ENCODE peak calls at places on chromosomes 5 and 9, in five cellular contexts. D is Caco-2, Q is OCI-LY7, T is right cardiac atrium, R is mammary epithelial cell. L is an unnamed sample.

GRCh38 chr5:36720688-36721087 is 114.3 kb downstream of the SLC1A3 start:
- DNase-seq in Q (peak; percentile 27), D (no peak), R (no peak), T (no peak), L (no peak)

GRCh38 chr9:83622433-83622813 is 520 bp upstream of the IDNK start:
- DNase-seq in T (no peak), Q (peak; percentile 43), D (no peak), R (no peak), L (no peak)

GRCh38 chr9:106358331-106358730 is 504.6 kb upstream of the ZNF462 start:
- DNase-seq in Q (no peak), T (no peak), R (no peak), D (no peak), L (no peak)

GRCh38 chr5:961711-962240 is 46.8 kb upstream of the NKD2 start:
- DNase-seq in D (no peak), Q (no peak), R (no peak), T (peak; percentile 32), L (no peak)

GRCh38 chr9:117687532-117687931 is 16.7 kb upstream of the TLR4 start:
- DNase-seq in Q (no peak), T (no peak), R (peak; percentile 27), D (no peak), L (no peak)

GRCh38 chr9:126705311-126705766 is 91.6 kb downstream of the LMX1B start:
- DNase-seq in Q (peak; percentile 79), T (peak; percentile 92), R (peak; percentile 60), D (peak; percentile 84), L (peak; percentile 77)

GRCh38 chr5:172872997-172873491 is 39.0 kb downstream of the ERGIC1 start:
- DNase-seq in R (no peak), T (peak; percentile 93), D (no peak), Q (no peak), L (no peak)

GRCh38 chr9:77543131-77543822 is 104.8 kb downstream of the GNA14 start:
- DNase-seq in T (no peak), Q (no peak), R (no peak), D (no peak), L (no peak)

GRCh38 chr9:114777841-114778240 is 28.0 kb downstream of the TNFSF15 start:
- DNase-seq in D (no peak), R (no peak), T (no peak), Q (no peak), L (no peak)

GRCh38 chr9:24464321-24464951 is 81.3 kb downstream of the IZUMO3 start:
- DNase-seq in Q (no peak), R (peak; percentile 52), T (no peak), D (no peak), L (peak; percentile 13)

GRCh38 chr9:119278138-119278537 is 91.1 kb downstream of the BRINP1 start:
- DNase-seq in T (no peak), D (no peak), Q (no peak), R (no peak), L (no peak)

GRCh38 chr9:27430754-27431540 is 93.1 kb upstream of the IFNK start:
- DNase-seq in T (no peak), D (no peak), Q (no peak), R (no peak), L (no peak)

GRCh38 chr5:168404366-168404765 is 81.9 kb upstream of the RARS1 start:
- DNase-seq in Q (no peak), T (no peak), D (no peak), R (peak; percentile 92), L (no peak)

GRCh38 chr5:68171101-68171558 is 44.4 kb upstream of the PIK3R1 start:
- DNase-seq in D (no peak), Q (no peak), R (no peak), T (peak; percentile 87), L (no peak)

GRCh38 chr9:137301086-137301947 is 754 bp downstream of the NRARP start:
- DNase-seq in D (peak; percentile 76), Q (no peak), R (peak; percentile 58), T (peak; percentile 75), L (no peak)
- H3K4me3 ChIP-seq in D (peak overlapping the region; percentile 99), Q (peak overlapping the region; percentile 57), R (peak overlapping the region; percentile 25), T (peak overlapping the region; percentile 76), L (peak overlapping the region; percentile 56)

GRCh38 chr9:136105398-136106135 is 10.5 kb upstream of the NACC2 start:
- DNase-seq in T (peak; percentile 87), R (no peak), Q (no peak), D (no peak), L (no peak)
- H3K4me1 ChIP-seq in T (peaks cover 5% of the 10 kb centered on the region), R (peaks cover 40% of the 10 kb centered on the region), Q (peaks cover 42% of the 10 kb centered on the region), D (peaks cover 26% of the 10 kb centered on the region), L (peaks cover 25% of the 10 kb centered on the region)

DNA sequence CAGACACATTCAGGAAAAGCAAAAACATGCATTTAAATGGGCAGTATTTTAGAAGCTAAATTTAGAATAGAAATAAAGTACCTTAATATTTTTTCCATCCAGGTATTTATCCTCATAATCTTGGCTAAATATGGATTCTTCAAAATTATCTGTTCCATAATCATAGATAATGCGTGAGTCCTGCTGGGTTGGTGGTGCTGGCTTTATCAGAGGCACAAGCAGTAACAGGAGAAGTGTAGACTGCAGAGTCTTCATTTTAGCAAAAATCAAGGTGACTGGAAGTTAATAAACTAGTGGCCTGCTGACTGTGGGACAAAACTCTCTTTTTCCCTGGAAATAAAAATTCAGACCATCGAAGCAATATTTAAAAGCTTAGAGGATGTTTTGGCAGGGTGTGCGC is 1.2 kb downstream of the OGN start:
- DNase-seq in T (no peak), Q (no peak), D (no peak), R (no peak), L (no peak)
- H3K4me3 ChIP-seq in T (peak overlapping the region; percentile 1), Q (no peak overlapping the region), D (no peak overlapping the region), R (no peak overlapping the region), L (no peak overlapping the region)

DNA sequence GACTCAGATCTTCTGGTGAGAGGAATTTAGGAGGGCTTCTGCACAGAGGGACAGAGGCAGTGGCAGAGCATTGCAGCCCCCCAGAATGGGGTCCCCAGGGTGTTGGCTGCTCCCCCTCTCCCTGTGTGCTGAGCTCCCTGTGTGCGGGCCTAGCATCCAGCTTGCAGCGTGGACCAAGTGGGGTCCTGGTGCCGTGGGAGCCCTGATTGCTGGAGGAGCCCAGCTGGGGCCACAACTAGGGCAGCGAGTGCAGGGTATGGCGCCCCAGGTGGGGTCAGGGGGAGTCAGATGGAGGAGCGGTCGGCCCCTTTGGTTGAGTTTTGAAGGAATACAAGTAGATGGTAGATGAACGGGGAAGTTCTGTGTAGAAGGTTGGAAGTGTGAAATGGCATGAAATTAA is 66.7 kb downstream of the TRIO start:
- DNase-seq in Q (no peak), R (no peak), D (no peak), T (no peak), L (no peak)
- H3K4me1 ChIP-seq in Q (peaks cover 80% of the 10 kb centered on the region), R (peaks cover 76% of the 10 kb centered on the region), D (peaks cover 40% of the 10 kb centered on the region), T (peaks cover 15% of the 10 kb centered on the region), L (peaks cover 6% of the 10 kb centered on the region)

DNA sequence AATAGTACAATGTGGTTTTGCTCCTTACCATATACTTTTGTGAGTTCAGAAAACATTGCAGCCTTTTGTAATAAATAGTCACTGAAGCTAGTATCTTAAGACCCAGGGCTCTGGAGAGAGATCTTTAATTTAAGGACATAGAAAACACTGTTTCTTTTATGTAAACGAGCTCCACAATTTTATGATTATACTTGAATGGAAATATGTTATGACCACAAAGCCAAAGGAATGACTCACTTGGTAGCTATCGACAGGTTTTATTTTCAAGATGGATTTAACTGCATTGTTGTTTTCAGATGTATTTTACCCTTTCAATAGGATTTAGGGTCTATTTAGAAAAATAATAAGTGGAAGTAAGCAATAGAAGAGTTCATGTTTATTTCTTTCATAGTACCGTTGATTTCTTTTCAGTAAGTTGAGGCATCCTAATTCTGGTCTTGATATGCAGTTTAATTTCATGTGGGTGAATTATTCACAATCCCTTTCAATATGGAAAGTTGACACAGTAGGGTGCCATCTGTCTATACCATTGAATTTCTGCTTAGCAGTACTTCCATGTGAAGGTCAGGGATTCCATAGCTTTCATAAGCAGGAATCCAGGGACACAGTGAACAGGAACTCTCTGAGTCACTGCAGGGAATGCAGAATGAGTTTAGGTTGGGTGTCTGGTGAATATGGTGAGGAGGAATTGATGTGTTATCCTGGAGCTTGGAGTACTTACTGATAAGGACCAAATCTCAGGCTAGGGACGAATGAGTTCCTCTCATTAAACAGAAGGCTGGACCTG is 157.6 kb downstream of the CD180 start:
- DNase-seq in R (peak; percentile 55), T (no peak), Q (no peak), D (no peak), L (no peak)
- H3K4me3 ChIP-seq in R (no peak overlapping the region), T (no peak overlapping the region), Q (no peak overlapping the region), D (no peak overlapping the region), L (no peak overlapping the region)

GRCh38 chr5:80213467-80213866 is 42.4 kb downstream of the SERINC5 start:
- DNase-seq in T (no peak), D (no peak), R (no peak), Q (peak; percentile 25), L (no peak)
- H3K4me1 ChIP-seq in T (peaks cover 8% of the 10 kb centered on the region), D (peaks cover 19% of the 10 kb centered on the region), R (peaks cover 23% of the 10 kb centered on the region), Q (peaks cover 36% of the 10 kb centered on the region), L (peaks cover 4% of the 10 kb centered on the region)